ENCODE peak calls at places on chromosome 5, in ten cellular contexts. O is MCF 10A, Q is H9, J is mesothelial cell of epicardium, I is dorsolateral prefrontal cortex, A is K562, H is A549, V is GM13977, T is Panc1, Z is hepatocyte. P is an unnamed sample.

GRCh38 chr5:149210229-149210628 is 61.4 kb upstream of the AFAP1L1 start:
- DNase-seq in O (no peak), Q (no peak), J (no peak), I (no peak), A (peak; percentile 24), H (no peak), V (no peak), T (no peak), Z (no peak), P (peak; percentile 76)

GRCh38 chr5:107542428-107542827 is 128.3 kb downstream of the EFNA5 start:
- DNase-seq in O (peak; percentile 99), Q (no peak), J (no peak), I (no peak), A (no peak), H (peak; percentile 97), V (no peak), T (peak; percentile 95), Z (peak; percentile 87), P (peak; percentile 92)

GRCh38 chr5:109823597-109823996 is 133.9 kb downstream of the MAN2A1 start:
- DNase-seq in O (peak; percentile 57), Q (no peak), J (no peak), I (no peak), A (no peak), H (peak; percentile 49), V (no peak), T (peak; percentile 36), Z (no peak), P (no peak)

GRCh38 chr5:135446186-135446585 is 962 bp downstream of the DCANP1 start:
- DNase-seq in O (no peak), Q (peak; percentile 9), J (no peak), I (no peak), A (no peak), H (no peak), V (no peak), T (no peak), Z (no peak), P (no peak)

GRCh38 chr5:137708796-137709559 is 26.9 kb downstream of the KLHL3 start:
- DNase-seq in O (no peak), Q (no peak), J (no peak), I (no peak), A (no peak), H (no peak), V (no peak), T (no peak), Z (no peak), P (no peak)

GRCh38 chr5:106877881-106878280 is 792.9 kb downstream of the EFNA5 start:
- DNase-seq in O (no peak), Q (no peak), J (no peak), I (no peak), A (no peak), H (no peak), V (no peak), T (no peak), Z (no peak), P (no peak)

GRCh38 chr5:153209016-153209415 is 281.5 kb upstream of the GRIA1 start:
- DNase-seq in O (no peak), Q (no peak), J (no peak), I (no peak), A (no peak), H (no peak), V (no peak), T (no peak), Z (no peak), P (no peak)

GRCh38 chr5:38404667-38405276 is 146.4 kb downstream of the EGFLAM start:
- DNase-seq in O (peak; percentile 60), Q (peak; percentile 69), J (no peak), I (no peak), A (no peak), H (peak; percentile 10), V (no peak), T (no peak), Z (peak; percentile 36), P (no peak)

GRCh38 chr5:54440456-54440893 is 15.0 kb upstream of the HSPB3 start:
- DNase-seq in O (no peak), Q (no peak), J (no peak), I (no peak), A (no peak), H (no peak), V (peak; percentile 33), T (no peak), Z (no peak), P (no peak)

GRCh38 chr5:38871790-38872551 is 26.2 kb downstream of the OSMR start:
- DNase-seq in O (peak; percentile 98), Q (no peak), J (no peak), I (no peak), A (no peak), H (peak; percentile 97), V (no peak), T (peak; percentile 99), Z (peak; percentile 72), P (peak; percentile 97)

GRCh38 chr5:127517480-127518318 is at the start of gene PRRC1:
- DNase-seq in O (peak; percentile 89), Q (peak; percentile 87), J (peak; percentile 70), I (peak; percentile 69), A (peak; percentile 91), H (peak; percentile 86), V (peak; percentile 92), T (peak; percentile 4), Z (peak; percentile 94), P (peak; percentile 80)

GRCh38 chr5:52725065-52725746 is 62.5 kb upstream of the ITGA1 start:
- DNase-seq in O (peak; percentile 37), Q (no peak), J (no peak), I (no peak), A (no peak), H (no peak), V (peak; percentile 2), T (no peak), Z (peak; percentile 72), P (no peak)

DNA sequence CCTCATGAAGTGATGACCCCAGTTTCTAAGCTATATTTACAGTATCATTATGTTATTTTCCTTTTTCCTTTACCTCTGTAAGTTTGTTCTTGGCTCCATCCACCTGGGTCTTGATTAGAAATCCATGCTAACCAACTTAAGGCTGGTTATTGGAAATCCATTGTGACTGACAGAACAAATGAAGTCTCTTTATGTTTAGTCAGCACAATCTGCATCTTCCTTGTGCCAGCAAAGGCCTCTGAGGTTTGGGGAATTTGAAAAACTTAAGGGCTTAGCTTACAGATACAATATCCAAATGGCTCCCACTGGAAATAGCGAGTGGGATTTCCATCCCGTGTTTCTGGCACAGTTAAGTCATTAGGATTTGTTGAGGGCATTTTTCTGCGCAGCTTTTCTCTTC is 64.1 kb downstream of the DCP2 start:
- DNase-seq in O (no peak), Q (no peak), J (no peak), I (no peak), A (no peak), H (no peak), V (peak; percentile 1), T (no peak), Z (no peak), P (no peak)
- TF ChIP-seq CTCF in O (no peak), Q (no peak), J (no peak), I (no peak), A (no peak), H (no peak), V (no peak), T (peak; percentile 4), Z (no peak), P (no peak)

GRCh38 chr5:34869256-34869655 is 30.3 kb downstream of the TTC23L start:
- DNase-seq in O (no peak), Q (no peak), J (no peak), I (no peak), A (no peak), H (no peak), V (no peak), T (no peak), Z (no peak), P (no peak)

GRCh38 chr5:34865131-34865530 is 26.2 kb downstream of the TTC23L start:
- DNase-seq in O (no peak), Q (no peak), J (no peak), I (no peak), A (no peak), H (no peak), V (no peak), T (no peak), Z (no peak), P (no peak)

GRCh38 chr5:34868736-34869135 is 29.8 kb downstream of the TTC23L start:
- DNase-seq in O (no peak), Q (no peak), J (no peak), I (no peak), A (no peak), H (no peak), V (no peak), T (no peak), Z (no peak), P (no peak)

GRCh38 chr5:34867660-34868059 is 28.7 kb downstream of the TTC23L start:
- DNase-seq in O (no peak), Q (no peak), J (no peak), I (no peak), A (no peak), H (no peak), V (no peak), T (no peak), Z (no peak), P (no peak)

DNA sequence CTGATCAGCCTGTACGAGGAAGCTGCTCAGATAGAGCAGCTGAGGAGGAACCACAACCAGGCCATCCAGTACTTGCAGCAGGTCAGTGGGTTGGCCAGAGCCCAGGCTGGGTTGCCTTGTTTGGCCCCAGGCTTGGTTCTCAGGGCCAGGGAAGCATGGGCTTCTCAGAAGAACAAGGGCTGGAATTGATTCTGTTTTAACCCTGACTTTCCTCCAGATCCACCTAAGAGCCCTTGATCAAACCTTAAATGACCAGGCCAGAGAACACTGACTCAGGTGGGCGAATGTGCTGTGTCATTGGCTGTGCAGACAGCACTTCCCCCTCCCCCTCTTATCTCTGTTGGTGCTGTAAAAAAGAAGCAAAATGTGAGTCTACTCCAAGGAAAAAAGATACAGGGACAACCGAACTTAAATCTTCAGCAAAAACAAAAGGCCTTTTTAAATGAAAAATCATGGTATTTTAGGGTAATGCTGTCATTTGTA is 28.1 kb downstream of the TTC23L start:
- DNase-seq in O (no peak), Q (no peak), J (no peak), I (no peak), A (peak; percentile 77), H (peak; percentile 18), V (no peak), T (no peak), Z (peak; percentile 30), P (no peak)
- TF ChIP-seq CTCF in O (no peak), Q (no peak), J (no peak), I (no peak), A (no peak), H (no peak), V (no peak), T (no peak), Z (no peak), P (no peak)

GRCh38 chr5:139178582-139178917 is 19.6 kb downstream of the SIL1 start:
- DNase-seq in O (no peak), Q (no peak), J (no peak), I (no peak), A (no peak), H (no peak), V (no peak), T (no peak), Z (no peak), P (no peak)
- TF ChIP-seq CTCF in O (no peak), Q (no peak), J (no peak), I (no peak), A (no peak), H (no peak), V (no peak), T (no peak), Z (no peak), P (no peak)

GRCh38 chr5:97044057-97044456 is 98.4 kb downstream of the LIX1 start:
- DNase-seq in O (peak; percentile 51), Q (peak; percentile 84), J (no peak), I (no peak), A (no peak), H (peak; percentile 33), V (no peak), T (peak; percentile 12), Z (peak; percentile 55), P (no peak)
- TF ChIP-seq CTCF in O (peak; percentile 31), Q (peak; percentile 83), J (no peak), I (peak; percentile 17), A (peak; percentile 68), H (peak; percentile 14), V (peak; percentile 27), T (peak; percentile 45), Z (peak; percentile 42), P (peak; percentile 33)